ENCODE peak calls at places on chromosomes 16 and 17, in six cellular contexts. One of them, this sample, is unnamed.

GRCh38 chr16:20918486-20919239 is 18.1 kb downstream of the LYRM1 start:
- DNase-seq in progenitor cell of endocrine pancreas: no peak
- DNase-seq in DND-41: no peak
- DNase-seq in NCI-H460: peak
- DNase-seq in dorsolateral prefrontal cortex: no peak
- DNase-seq in caudate nucleus: peak
- DNase-seq in this sample: no peak

GRCh38 chr17:50679008-50679544 is 28.6 kb downstream of the ANKRD40 start:
- DNase-seq in progenitor cell of endocrine pancreas: no peak
- DNase-seq in DND-41: no peak
- DNase-seq in NCI-H460: no peak
- DNase-seq in dorsolateral prefrontal cortex: peak
- DNase-seq in caudate nucleus: no peak
- DNase-seq in this sample: no peak

GRCh38 chr16:29990883-29991570 is 4.4 kb downstream of the HIRIP3 start:
- DNase-seq in progenitor cell of endocrine pancreas: no peak
- DNase-seq in DND-41: no peak
- DNase-seq in NCI-H460: no peak
- DNase-seq in dorsolateral prefrontal cortex: no peak
- DNase-seq in caudate nucleus: no peak
- DNase-seq in this sample: no peak

GRCh38 chr16:630815-631405 is at the start of gene WFIKKN1:
- DNase-seq in progenitor cell of endocrine pancreas: peak
- DNase-seq in DND-41: no peak
- DNase-seq in NCI-H460: no peak
- DNase-seq in dorsolateral prefrontal cortex: no peak
- DNase-seq in caudate nucleus: no peak
- DNase-seq in this sample: no peak

GRCh38 chr16:8590161-8590688 is at the start of gene TMEM114:
- DNase-seq in progenitor cell of endocrine pancreas: peak
- DNase-seq in DND-41: no peak
- DNase-seq in NCI-H460: no peak
- DNase-seq in dorsolateral prefrontal cortex: no peak
- DNase-seq in caudate nucleus: no peak
- DNase-seq in this sample: no peak

GRCh38 chr17:79742951-79743476 is 12.3 kb downstream of the ENPP7 start:
- DNase-seq in progenitor cell of endocrine pancreas: no peak
- DNase-seq in DND-41: no peak
- DNase-seq in NCI-H460: no peak
- DNase-seq in dorsolateral prefrontal cortex: no peak
- DNase-seq in caudate nucleus: no peak
- DNase-seq in this sample: no peak

GRCh38 chr16:68704232-68704867 is 32.7 kb upstream of the CDH1 start:
- DNase-seq in progenitor cell of endocrine pancreas: peak
- DNase-seq in DND-41: peak
- DNase-seq in NCI-H460: peak
- DNase-seq in dorsolateral prefrontal cortex: peak
- DNase-seq in caudate nucleus: peak
- DNase-seq in this sample: peak

GRCh38 chr17:82006468-82007227 is 16.0 kb downstream of the CENPX start:
- DNase-seq in progenitor cell of endocrine pancreas: no peak
- DNase-seq in DND-41: no peak
- DNase-seq in NCI-H460: no peak
- DNase-seq in dorsolateral prefrontal cortex: no peak
- DNase-seq in caudate nucleus: peak
- DNase-seq in this sample: no peak

GRCh38 chr17:7281953-7282751 is 634 bp downstream of the SLC2A4 start:
- DNase-seq in progenitor cell of endocrine pancreas: peak
- DNase-seq in DND-41: no peak
- DNase-seq in NCI-H460: no peak
- DNase-seq in dorsolateral prefrontal cortex: no peak
- DNase-seq in caudate nucleus: no peak
- DNase-seq in this sample: no peak